ENCODE peak calls at places on chromosomes 16 and 17, in five cellular contexts. One of them, this sample, is unnamed. For H3K27me3, the result is how much of the 10 kb centered on the place peaks cover.

GRCh38 chr16:86597880-86598606 is 19.7 kb downstream of the FOXL1 start:
- DNase-seq in esophagus squamous epithelium: no peak
- DNase-seq in PC-9: no peak
- DNase-seq in adrenal gland: peak
- DNase-seq in stomach: no peak
- DNase-seq in this sample: no peak

GRCh38 chr16:22001591-22001990 is 675 bp upstream of the PDZD9 start:
- DNase-seq in adrenal gland: no peak
- DNase-seq in PC-9: no peak
- DNase-seq in esophagus squamous epithelium: no peak
- DNase-seq in stomach: no peak
- DNase-seq in this sample: no peak

GRCh38 chr16:12433691-12434390 is 369.8 kb downstream of the CPPED1 start:
- DNase-seq in PC-9: no peak
- DNase-seq in esophagus squamous epithelium: no peak
- DNase-seq in adrenal gland: no peak
- DNase-seq in stomach: no peak
- DNase-seq in this sample: no peak

GRCh38 chr17:12730931-12731521 is 58.3 kb upstream of the ARHGAP44 start:
- DNase-seq in PC-9: peak
- DNase-seq in esophagus squamous epithelium: no peak
- DNase-seq in stomach: peak
- DNase-seq in adrenal gland: peak
- DNase-seq in this sample: peak

GRCh38 chr16:84121007-84121406 is 4.3 kb upstream of the MBTPS1 start:
- DNase-seq in stomach: no peak
- DNase-seq in adrenal gland: no peak
- DNase-seq in esophagus squamous epithelium: no peak
- DNase-seq in PC-9: no peak
- DNase-seq in this sample: no peak

GRCh38 chr16:50879873-50880695 is 138.2 kb downstream of the CYLD start:
- DNase-seq in esophagus squamous epithelium: no peak
- DNase-seq in PC-9: no peak
- DNase-seq in stomach: no peak
- DNase-seq in adrenal gland: no peak
- DNase-seq in this sample: no peak

GRCh38 chr17:1217030-1217429 is 37.2 kb upstream of the ABR start:
- DNase-seq in PC-9: no peak
- DNase-seq in adrenal gland: no peak
- DNase-seq in esophagus squamous epithelium: no peak
- DNase-seq in stomach: no peak
- DNase-seq in this sample: no peak

GRCh38 chr16:68356249-68356918 is 45.6 kb downstream of the PRMT7 start:
- DNase-seq in esophagus squamous epithelium: no peak
- DNase-seq in stomach: no peak
- DNase-seq in adrenal gland: peak
- DNase-seq in PC-9: no peak
- DNase-seq in this sample: no peak

GRCh38 chr17:81329927-81330883 is 35.1 kb upstream of the SLC38A10 start:
- DNase-seq in adrenal gland: no peak
- DNase-seq in esophagus squamous epithelium: no peak
- DNase-seq in stomach: no peak
- DNase-seq in PC-9: peak
- DNase-seq in this sample: no peak

GRCh38 chr16:50151744-50152143 is 1.4 kb upstream of the TENT4B start:
- DNase-seq in adrenal gland: peak
- DNase-seq in stomach: no peak
- DNase-seq in esophagus squamous epithelium: no peak
- DNase-seq in PC-9: no peak
- DNase-seq in this sample: no peak

GRCh38 chr17:39527220-39527813 is 66.0 kb downstream of the CDK12 start:
- DNase-seq in stomach: no peak
- DNase-seq in esophagus squamous epithelium: no peak
- DNase-seq in PC-9: no peak
- DNase-seq in adrenal gland: no peak
- DNase-seq in this sample: no peak

DNA sequence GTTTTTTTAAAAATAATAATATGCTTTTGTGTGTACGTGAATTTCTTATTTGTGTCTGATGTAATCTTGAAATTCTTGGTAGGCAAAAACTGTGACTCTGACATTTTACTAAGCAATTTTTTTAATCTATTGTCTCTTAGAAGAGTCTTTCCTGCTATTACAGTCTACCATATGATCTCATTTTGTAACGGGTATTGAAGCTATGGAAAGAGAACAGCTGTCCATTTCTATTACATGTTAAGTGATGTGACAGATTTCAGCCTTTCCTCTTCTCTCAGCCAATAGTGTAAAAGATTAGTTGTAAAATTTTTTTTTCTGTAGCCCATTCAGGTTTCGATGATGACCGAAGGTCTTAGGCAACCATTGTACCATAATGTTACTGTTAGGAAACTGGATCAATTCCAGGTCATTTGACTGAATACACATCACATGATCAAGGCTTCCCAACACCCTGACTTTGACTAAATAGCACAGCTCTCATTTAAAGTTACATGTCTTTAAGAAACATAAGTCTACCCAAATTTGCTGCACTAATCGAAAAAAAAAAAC is 147.6 kb upstream of the HLF start:
- DNase-seq in esophagus squamous epithelium: no peak
- DNase-seq in stomach: no peak
- DNase-seq in PC-9: no peak
- DNase-seq in adrenal gland: no peak
- DNase-seq in this sample: no peak
- H3K27ac ChIP-seq in esophagus squamous epithelium: no peak
- H3K27ac ChIP-seq in stomach: no peak
- H3K27ac ChIP-seq in PC-9: no peak
- H3K27ac ChIP-seq in adrenal gland: no peak
- H3K27ac ChIP-seq in this sample: peak

GRCh38 chr16:9039208-9039607 is 52.2 kb upstream of the HAPSTR1 start:
- DNase-seq in stomach: no peak
- DNase-seq in adrenal gland: no peak
- DNase-seq in PC-9: no peak
- DNase-seq in esophagus squamous epithelium: no peak
- DNase-seq in this sample: no peak

GRCh38 chr16:9042533-9042932 is 48.9 kb upstream of the HAPSTR1 start:
- DNase-seq in PC-9: no peak
- DNase-seq in esophagus squamous epithelium: no peak
- DNase-seq in adrenal gland: no peak
- DNase-seq in stomach: no peak
- DNase-seq in this sample: no peak

GRCh38 chr16:9035986-9036385 is 55.5 kb upstream of the HAPSTR1 start:
- DNase-seq in adrenal gland: no peak
- DNase-seq in stomach: no peak
- DNase-seq in esophagus squamous epithelium: no peak
- DNase-seq in PC-9: no peak
- DNase-seq in this sample: no peak

GRCh38 chr16:9042943-9043680 is 48.3 kb upstream of the HAPSTR1 start:
- DNase-seq in adrenal gland: no peak
- DNase-seq in stomach: no peak
- DNase-seq in PC-9: no peak
- DNase-seq in esophagus squamous epithelium: no peak
- DNase-seq in this sample: no peak

DNA sequence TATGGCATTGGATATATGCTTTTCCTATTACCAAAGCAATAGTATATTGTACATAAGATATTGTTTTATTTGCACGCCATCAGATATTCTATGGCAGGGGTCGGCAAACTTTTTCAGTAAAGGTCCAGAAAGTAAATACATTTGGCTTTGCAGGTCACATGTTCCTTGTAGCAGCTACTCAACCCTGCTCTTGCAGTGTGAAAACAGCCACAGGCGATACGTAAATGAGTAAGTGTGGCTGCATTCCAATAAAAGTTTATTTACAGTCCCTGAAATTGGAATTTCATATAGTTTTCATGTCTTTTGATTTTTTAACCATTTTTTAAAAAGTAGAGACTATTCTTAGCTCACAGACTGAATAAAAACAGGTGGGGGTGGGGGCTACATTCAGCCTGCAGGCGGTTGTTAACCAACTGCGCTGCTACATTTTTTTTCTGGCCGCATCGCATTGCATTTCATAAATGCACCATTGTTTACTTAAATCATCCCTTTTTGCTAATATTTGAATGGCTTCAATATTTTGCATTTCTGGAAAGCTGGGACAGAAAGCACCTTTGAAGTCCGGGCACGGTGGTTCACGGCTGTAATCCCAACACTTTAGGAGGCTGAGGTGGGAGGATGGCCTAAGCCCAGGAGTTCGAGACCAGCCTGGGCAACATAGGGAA is 50.5 kb upstream of the HAPSTR1 start:
- DNase-seq in adrenal gland: no peak
- DNase-seq in PC-9: no peak
- DNase-seq in stomach: no peak
- DNase-seq in esophagus squamous epithelium: no peak
- DNase-seq in this sample: no peak
- TF ChIP-seq CTCF in adrenal gland: no peak
- TF ChIP-seq CTCF in PC-9: no peak
- TF ChIP-seq CTCF in stomach: no peak
- TF ChIP-seq CTCF in esophagus squamous epithelium: no peak
- TF ChIP-seq CTCF in this sample: no peak

GRCh38 chr17:79835953-79836951 is 3.0 kb downstream of the CBX4 start:
- DNase-seq in PC-9: no peak
- DNase-seq in esophagus squamous epithelium: no peak
- DNase-seq in adrenal gland: peak
- DNase-seq in stomach: peak
- DNase-seq in this sample: no peak

GRCh38 chr17:79838541-79839274 is 532 bp downstream of the CBX4 start:
- DNase-seq in esophagus squamous epithelium: no peak
- DNase-seq in adrenal gland: peak
- DNase-seq in PC-9: peak
- DNase-seq in stomach: peak
- DNase-seq in this sample: peak

GRCh38 chr17:79836952-79837887 is 2.0 kb downstream of the CBX4 start:
- DNase-seq in PC-9: peak
- DNase-seq in adrenal gland: peak
- DNase-seq in esophagus squamous epithelium: no peak
- DNase-seq in stomach: peak
- DNase-seq in this sample: peak

GRCh38 chr17:79839363-79840203 is at the start of gene CBX4:
- DNase-seq in adrenal gland: peak
- DNase-seq in stomach: peak
- DNase-seq in PC-9: peak
- DNase-seq in esophagus squamous epithelium: peak
- DNase-seq in this sample: peak

GRCh38 chr17:79837888-79838540 is 1.2 kb downstream of the CBX4 start:
- DNase-seq in adrenal gland: peak
- DNase-seq in esophagus squamous epithelium: no peak
- DNase-seq in stomach: no peak
- DNase-seq in PC-9: no peak
- DNase-seq in this sample: no peak
- H3K27me3 ChIP-seq in adrenal gland: under half
- H3K27me3 ChIP-seq in esophagus squamous epithelium: under half
- H3K27me3 ChIP-seq in stomach: under half
- H3K27me3 ChIP-seq in PC-9: under half
- H3K27me3 ChIP-seq in this sample: under half

GRCh38 chr17:72426321-72426720 is 305.5 kb downstream of the SOX9 start:
- DNase-seq in stomach: no peak
- DNase-seq in PC-9: no peak
- DNase-seq in adrenal gland: no peak
- DNase-seq in esophagus squamous epithelium: no peak
- DNase-seq in this sample: no peak

GRCh38 chr17:72427761-72428109 is 306.9 kb downstream of the SOX9 start:
- DNase-seq in stomach: no peak
- DNase-seq in adrenal gland: no peak
- DNase-seq in PC-9: no peak
- DNase-seq in esophagus squamous epithelium: no peak
- DNase-seq in this sample: no peak

GRCh38 chr17:72425796-72426173 is 305.0 kb downstream of the SOX9 start:
- DNase-seq in adrenal gland: no peak
- DNase-seq in PC-9: no peak
- DNase-seq in stomach: no peak
- DNase-seq in esophagus squamous epithelium: no peak
- DNase-seq in this sample: no peak

GRCh38 chr17:72425133-72425795 is 304.4 kb downstream of the SOX9 start:
- DNase-seq in esophagus squamous epithelium: no peak
- DNase-seq in PC-9: no peak
- DNase-seq in stomach: no peak
- DNase-seq in adrenal gland: no peak
- DNase-seq in this sample: no peak

GRCh38 chr17:72426948-72427760 is 306.3 kb downstream of the SOX9 start:
- DNase-seq in adrenal gland: no peak
- DNase-seq in PC-9: no peak
- DNase-seq in esophagus squamous epithelium: no peak
- DNase-seq in stomach: peak
- DNase-seq in this sample: no peak
- H3K27ac ChIP-seq in adrenal gland: no peak
- H3K27ac ChIP-seq in PC-9: no peak
- H3K27ac ChIP-seq in esophagus squamous epithelium: no peak
- H3K27ac ChIP-seq in stomach: no peak
- H3K27ac ChIP-seq in this sample: no peak

GRCh38 chr16:3863587-3863986 is 16.9 kb downstream of the CREBBP start:
- DNase-seq in adrenal gland: no peak
- DNase-seq in esophagus squamous epithelium: no peak
- DNase-seq in stomach: no peak
- DNase-seq in PC-9: no peak
- DNase-seq in this sample: no peak
- TF ChIP-seq CTCF in adrenal gland: no peak
- TF ChIP-seq CTCF in esophagus squamous epithelium: no peak
- TF ChIP-seq CTCF in stomach: no peak
- TF ChIP-seq CTCF in PC-9: no peak
- TF ChIP-seq CTCF in this sample: peak

DNA sequence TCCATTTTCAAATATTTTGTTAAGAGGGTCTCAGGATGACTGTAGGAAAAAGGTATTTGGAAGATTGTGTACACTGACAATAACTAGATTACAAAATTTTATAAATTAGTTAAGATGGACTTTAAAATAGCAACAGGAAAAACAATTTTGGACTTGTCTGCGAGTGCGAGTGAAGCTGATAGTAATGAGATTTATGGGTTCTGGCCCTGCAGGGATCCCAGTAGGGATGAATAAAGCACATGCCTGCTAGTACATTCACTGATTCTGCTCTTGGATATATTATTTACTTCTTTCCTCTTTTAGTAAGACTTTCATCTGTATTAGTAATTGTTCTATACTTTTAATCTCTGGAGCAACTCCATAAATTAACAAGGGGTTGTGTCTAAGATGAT is 28.2 kb downstream of the PRKCA start:
- DNase-seq in PC-9: no peak
- DNase-seq in esophagus squamous epithelium: no peak
- DNase-seq in stomach: no peak
- DNase-seq in adrenal gland: no peak
- DNase-seq in this sample: no peak
- H3K27me3 ChIP-seq in PC-9: under half
- H3K27me3 ChIP-seq in esophagus squamous epithelium: under half
- H3K27me3 ChIP-seq in stomach: under half
- H3K27me3 ChIP-seq in adrenal gland: under half
- H3K27me3 ChIP-seq in this sample: under half

GRCh38 chr17:42409467-42410351 is 13.3 kb downstream of the CAVIN1 start:
- DNase-seq in esophagus squamous epithelium: no peak
- DNase-seq in adrenal gland: peak
- DNase-seq in stomach: peak
- DNase-seq in PC-9: peak
- DNase-seq in this sample: peak
- H3K27ac ChIP-seq in esophagus squamous epithelium: peak
- H3K27ac ChIP-seq in adrenal gland: peak
- H3K27ac ChIP-seq in stomach: peak
- H3K27ac ChIP-seq in PC-9: peak
- H3K27ac ChIP-seq in this sample: peak